ENCODE peak calls at places on chromosome 7, in six cellular contexts. C is IMR-90, D is right lobe of liver, B is left ventricle myocardium inferior, A is mammary epithelial cell, L is astrocyte. M is an unnamed sample. For H3K4me1 and H3K36me3, the result is how much of the 10 kb centered on the place peaks cover.

GRCh38 chr7:151425670-151426075 is 14.3 kb downstream of the CRYGN start:
- DNase-seq in C (peak), D (no peak), B (no peak), A (no peak), L (peak), M (no peak)

GRCh38 chr7:8373856-8374255 is 59.6 kb upstream of the NXPH1 start:
- DNase-seq in C (no peak), D (no peak), B (no peak), A (no peak), L (no peak), M (no peak)

GRCh38 chr7:134533288-134533771 is 6.0 kb downstream of the AKR1B10 start:
- DNase-seq in C (peak), D (no peak), B (no peak), A (peak), L (no peak), M (no peak)

GRCh38 chr7:71682841-71683341 is 550.9 kb downstream of the GALNT17 start:
- DNase-seq in C (no peak), D (no peak), B (no peak), A (no peak), L (no peak), M (no peak)

GRCh38 chr7:154610903-154611302 is 392.0 kb downstream of the PAXIP1 start:
- DNase-seq in C (no peak), D (no peak), B (no peak), A (no peak), L (no peak), M (no peak)

GRCh38 chr7:135147899-135148721 is at the start of gene TMEM140:
- DNase-seq in C (peak), D (peak), B (no peak), A (peak), L (no peak), M (no peak)

GRCh38 chr7:93228302-93228701 is 2.0 kb upstream of the HEPACAM2 start:
- DNase-seq in C (peak), D (no peak), B (no peak), A (peak), L (peak), M (no peak)

GRCh38 chr7:82839555-82839954 is 323.1 kb downstream of the PCLO start:
- DNase-seq in C (no peak), D (no peak), B (no peak), A (no peak), L (no peak), M (no peak)

GRCh38 chr7:106757846-106758245 is 96.9 kb upstream of the CCDC71L start:
- DNase-seq in C (peak), D (peak), B (peak), A (no peak), L (peak), M (no peak)

GRCh38 chr7:18638594-18639452 is 143.3 kb downstream of the HDAC9 start:
- DNase-seq in C (peak), D (no peak), B (no peak), A (peak), L (peak), M (no peak)

GRCh38 chr7:144487906-144488305 is 84.4 kb upstream of the NOBOX start:
- DNase-seq in C (no peak), D (no peak), B (no peak), A (no peak), L (no peak), M (no peak)

GRCh38 chr7:143512488-143513340 is 35.0 kb downstream of the TAS2R41 start:
- DNase-seq in C (no peak), D (no peak), B (no peak), A (peak), L (no peak), M (no peak)

GRCh38 chr7:135811513-135811912 is 62.9 kb upstream of the FAM180A start:
- DNase-seq in C (peak), D (no peak), B (no peak), A (no peak), L (no peak), M (no peak)

GRCh38 chr7:106999023-106999422 is 45.5 kb upstream of the PRKAR2B start:
- DNase-seq in C (peak), D (no peak), B (no peak), A (no peak), L (no peak), M (no peak)

GRCh38 chr7:107383203-107383602 is 86.7 kb upstream of the GPR22 start:
- DNase-seq in C (no peak), D (no peak), B (no peak), A (no peak), L (no peak), M (no peak)

GRCh38 chr7:64665980-64666674 is at the start of gene ZNF107:
- DNase-seq in C (peak), D (peak), B (peak), A (peak), L (peak), M (peak)

GRCh38 chr7:66974986-66975590 is 20.3 kb downstream of the SBDS start:
- DNase-seq in C (no peak), D (peak), B (no peak), A (peak), L (no peak), M (no peak)

GRCh38 chr7:143988986-143989745 is 11.0 kb upstream of the OR6B1 start:
- DNase-seq in C (peak), D (no peak), B (no peak), A (no peak), L (peak), M (no peak)

GRCh38 chr7:300048-300447 is 10.1 kb downstream of the FOXL3 start:
- DNase-seq in C (no peak), D (no peak), B (no peak), A (no peak), L (no peak), M (no peak)

GRCh38 chr7:109901916-109902315 is 1189.0 kb upstream of the LRRN3 start:
- DNase-seq in C (peak), D (no peak), B (no peak), A (peak), L (peak), M (no peak)

DNA sequence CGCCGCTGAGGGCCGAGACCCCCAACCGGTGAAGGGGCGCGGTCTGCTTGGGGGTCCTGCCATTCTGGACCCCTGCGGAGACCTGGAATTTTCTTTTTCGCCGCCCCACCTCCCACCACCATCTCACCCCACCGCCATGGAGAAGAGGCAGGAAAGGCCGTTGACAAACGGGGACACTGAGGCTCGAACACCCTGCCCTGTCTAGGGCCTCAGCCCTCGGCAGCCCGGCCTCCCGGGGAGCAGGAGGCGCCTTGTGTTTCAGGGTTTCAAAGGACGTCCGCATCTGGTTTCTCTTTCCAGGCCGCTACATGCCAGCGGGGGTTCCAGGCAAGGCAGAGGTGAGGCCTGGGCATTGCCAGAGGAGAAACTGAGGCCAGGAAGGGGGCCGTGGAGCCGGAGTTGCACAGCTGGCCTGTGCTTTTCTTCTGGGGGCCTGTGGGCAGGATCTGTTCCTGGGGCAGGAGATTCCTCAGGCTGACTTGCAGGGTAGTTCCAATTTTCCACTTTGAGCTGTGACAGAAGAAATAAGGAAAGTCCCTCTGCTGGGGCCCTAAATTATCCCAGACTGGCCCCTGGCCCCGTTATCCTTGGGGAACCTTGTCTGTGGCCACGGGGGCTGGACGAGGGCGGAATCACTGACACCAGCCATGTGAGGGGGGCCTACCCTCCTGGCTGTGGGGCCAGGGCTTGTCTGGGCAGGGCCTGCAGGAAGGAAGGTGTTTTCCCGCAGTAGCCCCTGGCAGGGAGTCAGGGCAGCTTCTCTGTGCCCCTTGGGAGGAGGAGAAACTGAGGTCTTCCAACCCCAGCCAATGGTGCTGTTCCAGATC is 873 bp upstream of the MICALL2 start:
- DNase-seq in C (no peak), D (no peak), B (peak), A (peak), L (no peak), M (peak)
- H3K4me1 ChIP-seq in C (under half), D (under half), B (half or more), A (half or more), L (under half), M (half or more)

GRCh38 chr7:50364645-50365044 is 60.1 kb downstream of the IKZF1 start:
- DNase-seq in C (no peak), D (no peak), B (no peak), A (no peak), L (no peak), M (no peak)

GRCh38 chr7:50362142-50362541 is 57.6 kb downstream of the IKZF1 start:
- DNase-seq in C (no peak), D (no peak), B (no peak), A (no peak), L (no peak), M (no peak)

GRCh38 chr7:50359995-50360925 is 55.7 kb downstream of the IKZF1 start:
- DNase-seq in C (no peak), D (no peak), B (no peak), A (no peak), L (no peak), M (no peak)

GRCh38 chr7:50363327-50364060 is 59.0 kb downstream of the IKZF1 start:
- DNase-seq in C (no peak), D (no peak), B (no peak), A (no peak), L (no peak), M (no peak)

GRCh38 chr7:50362712-50363282 is 58.3 kb downstream of the IKZF1 start:
- DNase-seq in C (no peak), D (no peak), B (no peak), A (no peak), L (no peak), M (no peak)
- H3K36me3 ChIP-seq in C (under half), D (under half), B (under half), A (under half), L (under half), M (under half)

GRCh38 chr7:129853661-129854268 is 99.0 kb downstream of the UBE2H start:
- DNase-seq in C (no peak), D (peak), B (no peak), A (peak), L (no peak), M (no peak)
- H3K4me1 ChIP-seq in C (under half), D (under half), B (half or more), A (under half), L (under half), M (under half)

GRCh38 chr7:17339952-17340351 is 41.5 kb downstream of the AHR start:
- DNase-seq in C (no peak), D (no peak), B (no peak), A (no peak), L (no peak), M (no peak)

GRCh38 chr7:17342726-17343125 is 44.3 kb downstream of the AHR start:
- DNase-seq in C (no peak), D (no peak), B (no peak), A (no peak), L (no peak), M (no peak)

GRCh38 chr7:17336168-17336567 is 37.7 kb downstream of the AHR start:
- DNase-seq in C (no peak), D (no peak), B (no peak), A (no peak), L (no peak), M (no peak)

GRCh38 chr7:17340655-17341054 is 42.2 kb downstream of the AHR start:
- DNase-seq in C (no peak), D (no peak), B (no peak), A (no peak), L (no peak), M (no peak)

GRCh38 chr7:17339139-17339538 is 40.7 kb downstream of the AHR start:
- DNase-seq in C (no peak), D (no peak), B (no peak), A (no peak), L (no peak), M (no peak)
- H3K36me3 ChIP-seq in C (under half), D (under half), B (half or more), A (under half), L (under half), M (half or more)

GRCh38 chr7:37363536-37364172 is 85.0 kb downstream of the ELMO1 start:
- DNase-seq in C (no peak), D (no peak), B (no peak), A (no peak), L (no peak), M (no peak)
- H3K4me1 ChIP-seq in C (under half), D (under half), B (under half), A (under half), L (under half), M (under half)

GRCh38 chr7:2219606-2220005 is 13.1 kb downstream of the MAD1L1 start:
- DNase-seq in C (no peak), D (no peak), B (no peak), A (no peak), L (no peak), M (no peak)
- H3K36me3 ChIP-seq in C (half or more), D (under half), B (half or more), A (under half), L (under half), M (half or more)

M was measured in lower lobe of right lung.